ENCODE peak calls at places on chromosomes 7 and 10, in eight cellular contexts. A is LoVo, J is AG09319, Y is cerebellar nuclear complex, T is GM12865, Q is Calu3, N is GM13977, R is choroid plexus epithelial cell. P is an unnamed sample.

GRCh38 chr7:47078241-47078640 is 503.7 kb downstream of the TNS3 start:
- DNase-seq in A (no peak), J (no peak), Y (no peak), T (no peak), Q (no peak), N (no peak), R (peak), P (no peak)

GRCh38 chr7:80453699-80454340 is 58.0 kb downstream of the GNAT3 start:
- DNase-seq in A (no peak), J (no peak), Y (no peak), T (peak), Q (peak), N (peak), R (peak), P (no peak)

GRCh38 chr7:148927141-148927540 is 43.0 kb upstream of the EZH2 start:
- DNase-seq in A (no peak), J (no peak), Y (no peak), T (no peak), Q (no peak), N (no peak), R (peak), P (no peak)

GRCh38 chr10:102657984-102658724 is 13.9 kb downstream of the TRIM8 start:
- DNase-seq in A (no peak), J (no peak), Y (no peak), T (no peak), Q (no peak), N (no peak), R (peak), P (no peak)

GRCh38 chr10:8420182-8420581 is 365.7 kb downstream of the GATA3 start:
- DNase-seq in A (no peak), J (no peak), Y (no peak), T (no peak), Q (no peak), N (no peak), R (no peak), P (no peak)

GRCh38 chr7:2665359-2665791 is 22.6 kb upstream of the AMZ1 start:
- DNase-seq in A (no peak), J (no peak), Y (no peak), T (no peak), Q (no peak), N (no peak), R (no peak), P (no peak)

GRCh38 chr10:51999089-51999488 is 299.7 kb upstream of the CSTF2T start:
- DNase-seq in A (no peak), J (no peak), Y (no peak), T (no peak), Q (no peak), N (no peak), R (no peak), P (no peak)

GRCh38 chr10:73859441-73860049 is 14.8 kb downstream of the CAMK2G start:
- DNase-seq in A (no peak), J (no peak), Y (no peak), T (peak), Q (no peak), N (no peak), R (peak), P (no peak)

GRCh38 chr10:43131256-43131655 is 7.0 kb upstream of the CSGALNACT2 start:
- DNase-seq in A (no peak), J (no peak), Y (no peak), T (no peak), Q (no peak), N (no peak), R (no peak), P (peak)

GRCh38 chr10:132506711-132507466 is 30.7 kb upstream of the INPP5A start:
- DNase-seq in A (no peak), J (peak), Y (peak), T (no peak), Q (no peak), N (no peak), R (no peak), P (peak)

GRCh38 chr10:541750-542371 is 147.6 kb downstream of the DIP2C start:
- DNase-seq in A (peak), J (no peak), Y (peak), T (peak), Q (peak), N (no peak), R (no peak), P (no peak)

GRCh38 chr7:55133630-55134392 is 115.0 kb downstream of the EGFR start:
- DNase-seq in A (peak), J (peak), Y (no peak), T (no peak), Q (peak), N (no peak), R (peak), P (no peak)